ENCODE peak calls at places on chromosomes 3 and 15, in seven cellular contexts. H is NCI-H1092 treated with DMSO at 0.1 percent for 48 hours; C is mesenchymal stem cell; T is cardiac muscle cell; I is naive thymus-derived CD4-positive, alpha-beta T cell; L is T-cell; K is EL. Z is an unnamed sample.

GRCh38 chr15:95298729-95299128 is 1031.8 kb upstream of the NR2F2 start:
- DNase-seq in H (no peak), C (no peak), L (no peak), K (no peak), T (no peak), I (no peak), Z (no peak)

GRCh38 chr15:78842519-78842918 is 30.2 kb upstream of the MORF4L1 start:
- DNase-seq in T (no peak), C (no peak), L (no peak), I (no peak), K (no peak), H (no peak), Z (no peak)

GRCh38 chr3:117719316-117719926 is 1009.8 kb downstream of the TUSC7 start:
- DNase-seq in K (peak; percentile 30), I (no peak), L (no peak), H (peak; percentile 52), C (peak; percentile 43), T (peak; percentile 37), Z (peak; percentile 50)

GRCh38 chr3:112982710-112983109 is 7.8 kb upstream of the CD200R1 start:
- DNase-seq in L (no peak), T (no peak), C (no peak), I (no peak), H (no peak), K (no peak), Z (no peak)

GRCh38 chr15:86855962-86856361 is 776.3 kb downstream of the AGBL1 start:
- DNase-seq in K (no peak), T (no peak), H (no peak), L (no peak), C (peak; percentile 10), I (no peak), Z (no peak)

GRCh38 chr3:168094580-168094876 is 1.2 kb downstream of the GOLIM4 start:
- DNase-seq in K (no peak), C (no peak), I (no peak), H (no peak), T (peak; percentile 66), L (no peak), Z (peak; percentile 78)

GRCh38 chr3:30131171-30131570 is 475.2 kb upstream of the TGFBR2 start:
- DNase-seq in K (no peak), C (no peak), L (no peak), T (no peak), H (peak; percentile 22), I (no peak), Z (no peak)

GRCh38 chr15:99426431-99427105 is 139.2 kb upstream of the MEF2A start:
- DNase-seq in I (no peak), H (no peak), L (no peak), C (no peak), K (no peak), T (no peak), Z (no peak)

GRCh38 chr3:26346497-26346896 is 276.1 kb upstream of the LRRC3B start:
- DNase-seq in I (no peak), H (no peak), L (no peak), T (no peak), K (no peak), C (no peak), Z (no peak)

GRCh38 chr15:39594056-39594763 is 13.3 kb downstream of the THBS1 start:
- DNase-seq in H (no peak), I (no peak), L (peak; percentile 35), C (peak; percentile 35), K (peak; percentile 29), T (peak; percentile 19), Z (peak; percentile 26)

GRCh38 chr3:165837801-165838200 is 578 bp upstream of the BCHE start:
- DNase-seq in C (no peak), L (no peak), I (no peak), H (no peak), K (no peak), T (no peak), Z (no peak)

GRCh38 chr15:39756806-39757522 is 25.7 kb downstream of the FSIP1 start:
- DNase-seq in I (no peak), H (peak; percentile 47), T (peak; percentile 86), K (peak; percentile 60), L (no peak), C (peak; percentile 67), Z (peak; percentile 74)

GRCh38 chr15:43370310-43370974 is 401 bp downstream of the ZSCAN29 start:
- DNase-seq in T (peak; percentile 39), H (peak; percentile 19), I (no peak), C (peak; percentile 72), K (peak; percentile 31), L (no peak), Z (peak; percentile 48)

GRCh38 chr15:99692825-99693224 is 40.4 kb downstream of the LYSMD4 start:
- DNase-seq in T (no peak), H (no peak), I (no peak), L (no peak), K (peak; percentile 67), C (no peak), Z (no peak)

GRCh38 chr15:54428596-54428995 is 450.4 kb downstream of the UNC13C start:
- DNase-seq in H (no peak), C (no peak), T (no peak), K (no peak), L (no peak), I (no peak), Z (no peak)

GRCh38 chr3:169871129-169871886 is 1.6 kb upstream of the LRRC31 start:
- DNase-seq in L (peak; percentile 21), K (no peak), C (no peak), I (peak; percentile 37), T (no peak), H (no peak), Z (no peak)

GRCh38 chr3:908839-909238 is 184.0 kb upstream of the CNTN6 start:
- DNase-seq in I (no peak), H (no peak), T (no peak), K (no peak), C (no peak), L (no peak), Z (peak; percentile 17)

GRCh38 chr15:78390242-78390641 is 47.8 kb upstream of the IREB2 start:
- DNase-seq in K (no peak), L (no peak), I (no peak), H (no peak), T (no peak), C (no peak), Z (no peak)

GRCh38 chr3:39142067-39142466 is 11.3 kb downstream of the CSRNP1 start:
- DNase-seq in I (no peak), K (no peak), T (no peak), H (peak; percentile 6), L (no peak), C (no peak), Z (no peak)

GRCh38 chr3:180990494-180990893 is 958 bp upstream of the DNAJC19 start:
- DNase-seq in C (no peak), K (no peak), L (no peak), T (no peak), H (no peak), I (no peak), Z (no peak)

GRCh38 chr15:80507638-80508316 is 103.6 kb downstream of the ARNT2 start:
- DNase-seq in K (peak; percentile 95), I (no peak), C (peak; percentile 64), H (no peak), L (no peak), T (peak; percentile 97), Z (peak; percentile 80)

GRCh38 chr15:60392601-60392985 is 5.2 kb downstream of the ANXA2 start:
- DNase-seq in H (no peak), T (peak; percentile 82), C (peak; percentile 91), K (peak; percentile 80), I (no peak), L (no peak), Z (peak; percentile 83)

GRCh38 chr3:101849714-101850326 is 506 bp downstream of the NFKBIZ start:
- DNase-seq in C (no peak), K (no peak), T (no peak), I (peak; percentile 54), L (peak; percentile 71), H (peak; percentile 50), Z (peak; percentile 72)

GRCh38 chr3:187027531-187027936 is 97.2 kb downstream of the ST6GAL1 start:
- DNase-seq in T (no peak), L (peak; percentile 75), K (no peak), C (no peak), I (peak; percentile 90), H (no peak), Z (no peak)

GRCh38 chr3:59056706-59057105 is 6.9 kb upstream of the CFAP20DC start:
- DNase-seq in L (no peak), I (no peak), H (no peak), T (peak; percentile 32), K (no peak), C (no peak), Z (peak; percentile 15)

GRCh38 chr3:123369085-123369484 is 79.8 kb downstream of the ADCY5 start:
- DNase-seq in L (no peak), K (no peak), H (no peak), C (no peak), I (no peak), T (no peak), Z (no peak)

GRCh38 chr3:138687236-138687635 is 78.7 kb downstream of the FAIM start:
- DNase-seq in K (peak; percentile 57), H (no peak), I (no peak), T (no peak), C (no peak), L (no peak), Z (no peak)

GRCh38 chr3:176302271-176302670 is 895.0 kb downstream of the TBL1XR1 start:
- DNase-seq in K (no peak), H (no peak), T (no peak), L (no peak), C (no peak), I (no peak), Z (no peak)

GRCh38 chr3:36904641-36905040 is 40.2 kb downstream of the TRANK1 start:
- DNase-seq in I (no peak), H (no peak), T (peak; percentile 44), C (peak; percentile 51), L (no peak), K (peak; percentile 24), Z (peak; percentile 10)

GRCh38 chr15:78508272-78508671 is 895 bp downstream of the HYKK start:
- DNase-seq in L (no peak), I (no peak), T (no peak), H (no peak), K (no peak), C (no peak), Z (no peak)

GRCh38 chr15:24924621-24925020 is 30.2 kb upstream of the SNRPN start:
- DNase-seq in I (no peak), H (no peak), T (no peak), K (no peak), C (no peak), L (no peak), Z (no peak)

GRCh38 chr3:197003461-197004385 is 25.9 kb downstream of the MELTF start:
- DNase-seq in T (no peak), L (peak; percentile 28), K (peak; percentile 37), I (no peak), C (no peak), H (peak; percentile 27), Z (no peak)

GRCh38 chr3:138114988-138115971 is at the start of gene DZIP1L:
- DNase-seq in H (peak; percentile 61), T (peak; percentile 78), C (peak; percentile 89), L (peak; percentile 24), K (peak; percentile 74), I (no peak), Z (peak; percentile 87)

GRCh38 chr3:1469687-1470086 is 376.9 kb downstream of the CNTN6 start:
- DNase-seq in H (no peak), C (no peak), L (no peak), T (no peak), K (no peak), I (no peak), Z (no peak)